ENCODE peak calls at places on chromosome 13, in six cellular contexts. J, M, K, C, Y and F are unnamed samples.
A peak's percentile ranks its signal among the peaks of the same experiment; 100 is the strongest.

GRCh38 chr13:106163426-106163825 is 372.0 kb downstream of the EFNB2 start:
- DNase-seq in K (no peak), M (no peak), Y (no peak), C (no peak), J (no peak), F (no peak)

GRCh38 chr13:59665736-59666135 is 498.0 kb downstream of the DIAPH3 start:
- DNase-seq in C (no peak), K (no peak), Y (no peak), J (no peak), M (no peak), F (no peak)

GRCh38 chr13:31105020-31105800 is 56.5 kb downstream of the HSPH1 start:
- DNase-seq in M (no peak), C (no peak), J (no peak), Y (no peak), K (no peak), F (no peak)

GRCh38 chr13:95833713-95834112 is 156.8 kb downstream of the DNAJC3 start:
- DNase-seq in C (no peak), J (no peak), Y (no peak), K (no peak), M (no peak), F (no peak)

GRCh38 chr13:42405665-42406390 is 133.9 kb downstream of the AKAP11 start:
- DNase-seq in Y (no peak), J (no peak), K (no peak), M (no peak), C (no peak), F (no peak)

GRCh38 chr13:65540064-65540635 is 1690.0 kb downstream of the PCDH9 start:
- DNase-seq in Y (no peak), J (no peak), K (no peak), C (peak; percentile 5), M (no peak), F (no peak)

GRCh38 chr13:112759834-112760233 is 70.0 kb downstream of the ATP11A start:
- DNase-seq in K (no peak), M (no peak), J (no peak), C (no peak), Y (no peak), F (no peak)

GRCh38 chr13:100596516-100596915 is 7.9 kb upstream of the GGACT start:
- DNase-seq in K (no peak), C (no peak), J (no peak), Y (no peak), M (no peak), F (no peak)

GRCh38 chr13:79799466-79799865 is 318.5 kb downstream of the NDFIP2 start:
- DNase-seq in M (no peak), Y (no peak), C (no peak), J (no peak), K (peak; percentile 89), F (no peak)

GRCh38 chr13:26412263-26412662 is 145.2 kb upstream of the WASF3 start:
- DNase-seq in C (no peak), Y (no peak), K (no peak), J (no peak), M (no peak), F (no peak)

GRCh38 chr13:100214886-100215285 is 126.0 kb downstream of the PCCA start:
- DNase-seq in M (no peak), Y (no peak), C (no peak), K (no peak), J (peak; percentile 22), F (no peak)

GRCh38 chr13:80084086-80084676 is 256.7 kb downstream of the SPRY2 start:
- DNase-seq in J (peak; percentile 61), C (peak; percentile 93), Y (peak; percentile 4), K (peak; percentile 62), M (no peak), F (peak; percentile 18)

GRCh38 chr13:99501952-99502310 is 659 bp downstream of the TM9SF2 start:
- DNase-seq in M (peak; percentile 29), K (no peak), C (no peak), Y (no peak), J (peak; percentile 15), F (no peak)

GRCh38 chr13:62357887-62358645 is 942.4 kb upstream of the PCDH20 start:
- DNase-seq in Y (peak; percentile 15), M (no peak), K (peak; percentile 0), C (peak; percentile 1), J (no peak), F (no peak)

GRCh38 chr13:77859450-77859849 is 59.2 kb downstream of the EDNRB start:
- DNase-seq in J (peak; percentile 14), C (peak; percentile 35), K (no peak), Y (no peak), M (no peak), F (no peak)

GRCh38 chr13:24670927-24671326 is 9.3 kb upstream of the ATP12A start:
- DNase-seq in K (no peak), M (no peak), J (no peak), Y (peak; percentile 60), C (no peak), F (no peak)

GRCh38 chr13:79435549-79435948 is 29.5 kb upstream of the RBM26 start:
- DNase-seq in J (no peak), M (no peak), C (peak; percentile 62), Y (no peak), K (no peak), F (no peak)

GRCh38 chr13:36750946-36751345 is 68.1 kb upstream of the RFXAP start:
- DNase-seq in M (no peak), C (no peak), J (no peak), K (no peak), Y (no peak), F (no peak)

GRCh38 chr13:51258612-51259358 is 36.6 kb downstream of the FAM124A start:
- DNase-seq in M (no peak), C (no peak), J (no peak), K (no peak), Y (no peak), F (no peak)

GRCh38 chr13:74037762-74038161 is 96.4 kb downstream of the KLF12 start:
- DNase-seq in C (no peak), K (no peak), J (no peak), Y (no peak), M (no peak), F (no peak)

GRCh38 chr13:84983321-84983720 is 815.9 kb downstream of the SLITRK6 start:
- DNase-seq in C (no peak), M (no peak), Y (no peak), K (no peak), J (no peak), F (no peak)

GRCh38 chr13:113666324-113666660 is 727 bp upstream of the GRK1 start:
- DNase-seq in Y (no peak), C (no peak), J (no peak), K (no peak), M (no peak), F (no peak)

GRCh38 chr13:94209110-94209509 is 270.4 kb downstream of the DCT start:
- DNase-seq in J (no peak), M (no peak), C (no peak), K (no peak), Y (peak; percentile 15), F (no peak)

GRCh38 chr13:75749407-75749806 is 113.3 kb downstream of the LMO7 start:
- DNase-seq in M (no peak), C (no peak), K (no peak), Y (no peak), J (peak; percentile 21), F (peak; percentile 35)

GRCh38 chr13:40172149-40172591 is 494.3 kb downstream of the FOXO1 start:
- DNase-seq in K (no peak), C (no peak), Y (no peak), M (no peak), J (no peak), F (no peak)

GRCh38 chr13:98761126-98761978 is 8.9 kb upstream of the SLC15A1 start:
- DNase-seq in K (no peak), C (peak; percentile 46), J (peak; percentile 66), Y (no peak), M (no peak), F (no peak)

GRCh38 chr13:113664751-113665581 is 2.1 kb upstream of the GRK1 start:
- DNase-seq in Y (no peak), C (no peak), K (no peak), J (no peak), M (no peak), F (no peak)

GRCh38 chr13:27632648-27633047 is 11.0 kb downstream of the POLR1D start:
- DNase-seq in K (no peak), J (no peak), Y (no peak), C (no peak), M (no peak), F (no peak)

GRCh38 chr13:50318887-50319286 is 303.6 kb downstream of the KCNRG start:
- DNase-seq in K (no peak), Y (no peak), J (no peak), M (no peak), C (no peak), F (no peak)

GRCh38 chr13:31167490-31167889 is 5.8 kb upstream of the HSPH1 start:
- DNase-seq in M (no peak), Y (no peak), K (no peak), J (no peak), C (no peak), F (no peak)